ENCODE peak calls at places on chromosomes 3 and 15, in seven cellular contexts. E, M, Z, F, P, U and G are unnamed samples.

GRCh38 chr3:168850109-168850508 is 754.4 kb upstream of the GOLIM4 start:
- DNase-seq in P (no peak), E (no peak), U (no peak), Z (no peak), F (no peak), M (no peak), G (no peak)

GRCh38 chr3:42302924-42303634 is 37.1 kb upstream of the CCK start:
- DNase-seq in P (no peak), Z (peak; percentile 24), F (no peak), E (no peak), M (no peak), U (peak; percentile 84), G (no peak)

GRCh38 chr3:142282503-142282902 is 57.1 kb upstream of the GK5 start:
- DNase-seq in Z (no peak), P (no peak), M (no peak), E (no peak), F (no peak), U (no peak), G (no peak)

GRCh38 chr3:114217266-114217665 is 20.1 kb downstream of the ZNF80 start:
- DNase-seq in U (no peak), E (no peak), P (no peak), Z (no peak), M (no peak), F (no peak), G (peak; percentile 33)

GRCh38 chr3:9033867-9034266 is 70.6 kb upstream of the RAD18 start:
- DNase-seq in U (no peak), F (no peak), M (no peak), E (no peak), P (no peak), Z (no peak), G (no peak)

GRCh38 chr15:79028411-79028964 is 62.1 kb downstream of the RASGRF1 start:
- DNase-seq in U (peak; percentile 68), Z (peak; percentile 66), M (no peak), P (no peak), F (no peak), E (peak; percentile 53), G (peak; percentile 32)

GRCh38 chr15:88894819-88895767 is at the start of gene HAPLN3:
- DNase-seq in F (no peak), U (no peak), Z (peak; percentile 42), P (no peak), E (peak; percentile 46), M (peak; percentile 62), G (no peak)

GRCh38 chr15:58471341-58471740 is 39.5 kb downstream of the LIPC start:
- DNase-seq in E (no peak), P (no peak), F (no peak), M (no peak), U (no peak), Z (no peak), G (peak; percentile 46)

GRCh38 chr15:41546846-41547786 is 3.1 kb upstream of the RPAP1 start:
- DNase-seq in Z (no peak), P (peak; percentile 39), U (no peak), F (no peak), M (no peak), E (peak; percentile 75), G (peak; percentile 15)

GRCh38 chr3:109924196-109924595 is 586.9 kb upstream of the DPPA4 start:
- DNase-seq in M (no peak), E (no peak), P (no peak), Z (no peak), U (no peak), F (no peak), G (no peak)

GRCh38 chr3:172709776-172710708 is 825 bp downstream of the NCEH1 start:
- DNase-seq in P (peak; percentile 39), F (no peak), M (peak; percentile 59), Z (peak; percentile 38), E (peak; percentile 46), U (peak; percentile 22), G (peak; percentile 57)

GRCh38 chr15:63830113-63830512 is 3.6 kb downstream of the HERC1 start:
- DNase-seq in M (no peak), Z (no peak), E (no peak), F (no peak), P (no peak), U (no peak), G (no peak)

GRCh38 chr15:63823253-63823844 is 10.4 kb downstream of the HERC1 start:
- DNase-seq in E (no peak), F (no peak), U (no peak), M (no peak), P (no peak), Z (no peak), G (no peak)

GRCh38 chr15:63824570-63824969 is 9.2 kb downstream of the HERC1 start:
- DNase-seq in P (no peak), E (no peak), U (no peak), M (no peak), Z (no peak), F (no peak), G (no peak)

GRCh38 chr15:63827113-63827512 is 6.6 kb downstream of the HERC1 start:
- DNase-seq in E (no peak), P (no peak), U (no peak), Z (no peak), F (no peak), M (no peak), G (no peak)

DNA sequence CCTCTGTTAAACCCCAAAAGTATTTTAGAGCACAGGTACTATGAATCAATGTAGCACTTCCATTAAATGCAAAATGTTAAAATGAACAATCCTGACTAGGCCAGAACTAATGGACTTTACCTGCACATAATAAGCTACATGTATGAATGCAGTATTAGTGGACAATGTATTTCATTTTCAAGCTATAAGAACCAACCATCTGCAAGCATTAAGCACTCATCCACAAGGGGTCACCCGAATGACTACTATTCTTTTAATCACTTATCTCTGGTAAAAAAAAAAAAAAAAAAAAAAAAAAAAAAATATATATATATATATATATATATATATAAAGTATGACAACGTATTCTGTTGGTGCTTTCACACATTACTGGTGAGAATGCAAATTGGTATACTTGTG is 7.2 kb downstream of the HERC1 start:
- DNase-seq in U (peak; percentile 57), M (no peak), P (no peak), E (peak; percentile 50), F (peak; percentile 10), Z (peak; percentile 17), G (peak; percentile 59)
- TF ChIP-seq CTCF in U (peak; percentile 60), M (no peak), P (no peak), E (no peak), F (peak; percentile 36), Z (no peak), G (peak; percentile 16)

GRCh38 chr15:76376816-76377215 is 40.2 kb downstream of the ISL2 start:
- DNase-seq in E (no peak), P (no peak), M (no peak), F (no peak), U (no peak), Z (no peak), G (no peak)
- H3K4me3 ChIP-seq in E (no peak overlapping the region), P (no peak overlapping the region), M (no peak overlapping the region), F (no peak overlapping the region), U (no peak overlapping the region), Z (no peak overlapping the region), G (no peak overlapping the region)

GRCh38 chr3:118556983-118557382 is 477.7 kb downstream of the IGSF11 start:
- DNase-seq in F (no peak), U (no peak), M (no peak), Z (no peak), P (no peak), E (no peak), G (no peak)

GRCh38 chr3:118557513-118557912 is 477.1 kb downstream of the IGSF11 start:
- DNase-seq in U (no peak), Z (no peak), E (no peak), M (no peak), P (no peak), F (no peak), G (no peak)

GRCh38 chr3:118564800-118565199 is 469.8 kb downstream of the IGSF11 start:
- DNase-seq in P (no peak), E (no peak), U (no peak), M (no peak), F (no peak), Z (no peak), G (no peak)

GRCh38 chr3:118554148-118554819 is 480.4 kb downstream of the IGSF11 start:
- DNase-seq in Z (no peak), E (no peak), M (no peak), U (no peak), F (no peak), P (no peak), G (no peak)

DNA sequence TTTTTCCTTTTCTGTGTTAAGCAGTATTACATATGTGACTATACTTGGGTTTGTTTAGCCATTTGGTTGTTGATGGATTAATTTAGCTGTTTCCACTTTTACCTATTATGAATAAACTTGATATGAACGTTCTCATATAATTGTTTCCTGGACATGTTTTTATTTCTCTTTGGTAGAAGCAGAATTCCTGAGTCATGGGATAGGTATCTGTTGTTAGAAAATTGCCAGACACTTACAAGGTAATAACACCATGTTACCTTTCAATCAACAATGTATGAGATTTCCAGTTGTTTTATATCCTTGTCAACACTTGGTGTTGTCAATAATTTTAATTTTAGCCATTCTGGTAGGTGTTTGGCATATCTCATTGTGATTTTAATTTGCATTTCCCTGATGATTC is 475.4 kb downstream of the IGSF11 start:
- DNase-seq in M (no peak), F (no peak), Z (no peak), P (no peak), E (no peak), U (no peak), G (no peak)
- TF ChIP-seq CTCF in M (no peak), F (no peak), Z (no peak), P (no peak), E (no peak), U (no peak), G (no peak)

GRCh38 chr3:13013595-13013993 is 59.6 kb downstream of the IQSEC1 start:
- DNase-seq in Z (no peak), U (no peak), F (no peak), M (no peak), P (no peak), E (no peak), G (no peak)

GRCh38 chr3:13013151-13013561 is 60.1 kb downstream of the IQSEC1 start:
- DNase-seq in F (no peak), E (no peak), U (no peak), P (no peak), M (no peak), Z (no peak), G (no peak)

GRCh38 chr3:13014755-13015285 is 58.4 kb downstream of the IQSEC1 start:
- DNase-seq in Z (no peak), M (no peak), F (no peak), P (no peak), U (no peak), E (no peak), G (no peak)

GRCh38 chr3:13015286-13016082 is 57.7 kb downstream of the IQSEC1 start:
- DNase-seq in M (peak; percentile 57), P (no peak), Z (peak; percentile 76), E (no peak), U (peak; percentile 85), F (no peak), G (no peak)

DNA sequence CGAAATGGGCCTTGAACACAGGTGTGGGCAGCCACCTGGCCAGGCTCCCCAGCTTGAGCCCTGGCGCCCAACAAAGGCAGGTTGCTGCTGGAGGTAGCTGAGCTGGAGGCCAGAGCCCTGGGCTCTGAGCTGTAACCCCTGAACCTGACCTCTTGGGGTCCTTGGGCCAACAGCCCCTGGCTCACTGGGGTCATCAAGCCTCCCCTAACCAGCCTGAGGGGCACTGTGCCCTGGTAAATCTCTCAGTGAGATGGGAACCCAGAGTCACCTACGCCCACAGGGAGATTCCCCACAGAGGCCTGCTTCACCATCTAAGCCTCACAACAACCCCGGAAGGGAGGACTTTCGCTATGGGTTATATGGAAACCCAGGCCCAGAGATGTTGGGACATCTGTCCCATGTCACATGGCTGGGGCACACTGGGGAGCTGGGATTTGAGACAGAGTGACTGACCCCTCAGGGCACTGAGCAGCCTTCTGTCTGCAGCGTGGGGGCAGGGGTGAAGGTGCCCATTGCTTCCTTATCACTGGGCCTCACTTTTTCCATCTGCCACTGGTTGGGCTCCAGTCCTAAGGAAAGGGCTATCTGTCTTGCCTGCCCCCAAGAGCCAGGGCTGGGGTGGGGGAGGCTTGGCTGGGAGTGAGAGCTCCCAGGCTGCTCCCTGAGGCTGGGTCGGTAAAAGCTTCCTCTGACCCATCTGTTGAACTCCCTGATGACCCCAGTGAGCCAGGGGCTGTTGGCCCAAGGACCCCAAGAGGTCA is 59.1 kb downstream of the IQSEC1 start:
- DNase-seq in U (peak; percentile 41), F (no peak), E (no peak), Z (no peak), P (no peak), M (peak; percentile 58), G (no peak)
- H3K4me3 ChIP-seq in U (peak overlapping the region; percentile 64), F (no peak overlapping the region), E (no peak overlapping the region), Z (no peak overlapping the region), P (no peak overlapping the region), M (no peak overlapping the region), G (no peak overlapping the region)